ENCODE peak calls at places on chromosomes 2 and 18, in six cellular contexts. One of them, this sample, is unnamed.

GRCh38 chr2:182980115-182980514 is 58.1 kb downstream of the NCKAP1 start:
- DNase-seq in cardiac fibroblast: peak
- DNase-seq in uterus: no peak
- DNase-seq in RWPE1: peak
- DNase-seq in stomach: no peak
- DNase-seq in GM13977: peak
- DNase-seq in this sample: peak

GRCh38 chr2:12819098-12819465 is 102.3 kb downstream of the TRIB2 start:
- DNase-seq in RWPE1: peak
- DNase-seq in GM13977: no peak
- DNase-seq in stomach: peak
- DNase-seq in uterus: peak
- DNase-seq in cardiac fibroblast: peak
- DNase-seq in this sample: peak

GRCh38 chr2:151718247-151718646 is 16.0 kb downstream of the NEB start:
- DNase-seq in RWPE1: no peak
- DNase-seq in GM13977: no peak
- DNase-seq in uterus: no peak
- DNase-seq in stomach: no peak
- DNase-seq in cardiac fibroblast: no peak
- DNase-seq in this sample: no peak

GRCh38 chr2:240956935-240957655 is 41.3 kb upstream of the SNED1 start:
- DNase-seq in GM13977: no peak
- DNase-seq in stomach: peak
- DNase-seq in RWPE1: no peak
- DNase-seq in cardiac fibroblast: no peak
- DNase-seq in uterus: no peak
- DNase-seq in this sample: no peak

GRCh38 chr2:223580951-223581350 is 21.2 kb downstream of the SCG2 start:
- DNase-seq in RWPE1: peak
- DNase-seq in uterus: no peak
- DNase-seq in stomach: no peak
- DNase-seq in GM13977: no peak
- DNase-seq in cardiac fibroblast: peak
- DNase-seq in this sample: peak

GRCh38 chr18:12516049-12516677 is 108.4 kb downstream of the PRELID3A start:
- DNase-seq in cardiac fibroblast: peak
- DNase-seq in RWPE1: no peak
- DNase-seq in stomach: no peak
- DNase-seq in uterus: no peak
- DNase-seq in GM13977: no peak
- DNase-seq in this sample: no peak

GRCh38 chr18:371616-371998 is 103.8 kb upstream of the THOC1 start:
- DNase-seq in GM13977: no peak
- DNase-seq in stomach: no peak
- DNase-seq in RWPE1: no peak
- DNase-seq in cardiac fibroblast: no peak
- DNase-seq in uterus: no peak
- DNase-seq in this sample: no peak

GRCh38 chr2:38509322-38509946 is 93.3 kb downstream of the HNRNPLL start:
- DNase-seq in uterus: peak
- DNase-seq in GM13977: no peak
- DNase-seq in stomach: no peak
- DNase-seq in cardiac fibroblast: peak
- DNase-seq in RWPE1: peak
- DNase-seq in this sample: peak

GRCh38 chr2:37301408-37301807 is 23.2 kb downstream of the PRKD3 start:
- DNase-seq in GM13977: no peak
- DNase-seq in stomach: no peak
- DNase-seq in cardiac fibroblast: no peak
- DNase-seq in uterus: no peak
- DNase-seq in RWPE1: no peak
- DNase-seq in this sample: no peak

GRCh38 chr2:37389984-37390765 is 45.7 kb downstream of the QPCT start:
- DNase-seq in GM13977: peak
- DNase-seq in RWPE1: peak
- DNase-seq in stomach: no peak
- DNase-seq in cardiac fibroblast: peak
- DNase-seq in uterus: peak
- DNase-seq in this sample: peak

GRCh38 chr2:69565431-69565839 is 78.1 kb downstream of the AAK1 start:
- DNase-seq in stomach: peak
- DNase-seq in RWPE1: peak
- DNase-seq in uterus: peak
- DNase-seq in cardiac fibroblast: peak
- DNase-seq in GM13977: peak
- DNase-seq in this sample: peak

GRCh38 chr2:29063056-29063455 is 11.3 kb downstream of the PCARE start:
- DNase-seq in uterus: no peak
- DNase-seq in stomach: peak
- DNase-seq in cardiac fibroblast: no peak
- DNase-seq in RWPE1: no peak
- DNase-seq in GM13977: no peak
- DNase-seq in this sample: no peak

GRCh38 chr18:52541056-52541455 is 201.1 kb downstream of the DCC start:
- DNase-seq in cardiac fibroblast: no peak
- DNase-seq in uterus: no peak
- DNase-seq in RWPE1: no peak
- DNase-seq in stomach: no peak
- DNase-seq in GM13977: no peak
- DNase-seq in this sample: no peak

GRCh38 chr2:236575501-236575900 is 5.9 kb downstream of the ACKR3 start:
- DNase-seq in RWPE1: no peak
- DNase-seq in GM13977: no peak
- DNase-seq in cardiac fibroblast: no peak
- DNase-seq in stomach: no peak
- DNase-seq in uterus: no peak
- DNase-seq in this sample: no peak

GRCh38 chr2:29066989-29067605 is 7.2 kb downstream of the PCARE start:
- DNase-seq in GM13977: no peak
- DNase-seq in stomach: no peak
- DNase-seq in uterus: no peak
- DNase-seq in cardiac fibroblast: no peak
- DNase-seq in RWPE1: peak
- DNase-seq in this sample: peak

GRCh38 chr18:28088477-28088876 is 88.5 kb downstream of the CDH2 start:
- DNase-seq in cardiac fibroblast: no peak
- DNase-seq in stomach: no peak
- DNase-seq in RWPE1: no peak
- DNase-seq in uterus: no peak
- DNase-seq in GM13977: no peak
- DNase-seq in this sample: no peak

GRCh38 chr2:203934006-203934632 is 2.4 kb upstream of the ICOS start:
- DNase-seq in stomach: no peak
- DNase-seq in GM13977: no peak
- DNase-seq in RWPE1: no peak
- DNase-seq in uterus: no peak
- DNase-seq in cardiac fibroblast: no peak
- DNase-seq in this sample: no peak

GRCh38 chr2:111239107-111239506 is 118.4 kb downstream of the BCL2L11 start:
- DNase-seq in uterus: no peak
- DNase-seq in RWPE1: no peak
- DNase-seq in GM13977: peak
- DNase-seq in cardiac fibroblast: no peak
- DNase-seq in stomach: no peak
- DNase-seq in this sample: no peak

GRCh38 chr2:216339456-216340279 is 32.6 kb downstream of the MARCHF4 start:
- DNase-seq in GM13977: no peak
- DNase-seq in cardiac fibroblast: peak
- DNase-seq in RWPE1: peak
- DNase-seq in stomach: no peak
- DNase-seq in uterus: peak
- DNase-seq in this sample: peak

GRCh38 chr2:173054466-173054865 is 21.2 kb upstream of the MAP3K20 start:
- DNase-seq in RWPE1: no peak
- DNase-seq in GM13977: no peak
- DNase-seq in stomach: no peak
- DNase-seq in uterus: no peak
- DNase-seq in cardiac fibroblast: no peak
- DNase-seq in this sample: no peak

GRCh38 chr2:166417669-166418068 is 41.9 kb upstream of the SCN9A start:
- DNase-seq in stomach: no peak
- DNase-seq in cardiac fibroblast: peak
- DNase-seq in RWPE1: peak
- DNase-seq in GM13977: no peak
- DNase-seq in uterus: no peak
- DNase-seq in this sample: peak

DNA sequence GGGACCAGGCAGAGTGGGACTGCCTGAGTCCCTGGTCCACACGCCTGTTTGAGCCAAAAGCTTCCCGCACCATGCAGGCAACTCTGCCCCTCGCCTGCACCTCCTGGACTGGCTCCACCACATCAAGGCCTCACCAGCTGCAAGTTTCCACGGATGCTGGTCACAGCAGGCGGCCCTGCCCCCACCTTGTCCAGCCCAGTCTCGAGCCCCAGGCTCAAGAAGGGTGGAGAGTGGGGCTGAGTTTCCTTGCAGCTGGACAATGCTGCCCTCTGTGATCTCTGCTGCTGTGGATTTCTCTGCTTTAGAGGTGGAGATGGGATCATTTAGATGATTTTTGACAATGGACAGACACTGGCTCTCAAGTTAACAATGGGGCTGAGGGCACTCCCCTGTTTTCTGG is 74.9 kb downstream of the MTCL1 start:
- DNase-seq in GM13977: no peak
- DNase-seq in cardiac fibroblast: no peak
- DNase-seq in RWPE1: no peak
- DNase-seq in stomach: peak
- DNase-seq in uterus: no peak
- DNase-seq in this sample: no peak
- TF ChIP-seq CTCF in GM13977: no peak
- TF ChIP-seq CTCF in cardiac fibroblast: no peak
- TF ChIP-seq CTCF in RWPE1: no peak
- TF ChIP-seq CTCF in stomach: no peak
- TF ChIP-seq CTCF in uterus: no peak
- TF ChIP-seq CTCF in this sample: no peak

DNA sequence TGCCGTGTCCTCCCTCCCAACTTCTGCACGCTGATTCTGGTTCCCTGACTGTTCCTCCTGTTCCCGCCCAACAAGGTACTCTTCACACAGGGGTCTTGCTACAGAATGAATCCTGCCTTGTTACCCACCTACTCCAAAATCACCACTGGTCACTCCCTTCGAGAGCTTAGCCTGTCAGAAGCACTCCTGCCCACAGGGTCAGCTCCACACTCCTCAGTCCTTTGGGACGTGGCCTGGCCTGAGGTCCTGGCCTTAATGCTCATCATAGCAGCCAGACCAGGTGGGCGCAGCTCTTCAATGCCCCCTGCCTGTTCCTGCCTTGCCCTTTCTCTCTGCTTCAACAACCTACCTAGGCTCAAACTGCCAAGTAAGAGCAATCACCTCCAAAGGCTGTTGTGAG is 27.8 kb upstream of the ID2 start:
- DNase-seq in cardiac fibroblast: no peak
- DNase-seq in GM13977: no peak
- DNase-seq in stomach: no peak
- DNase-seq in uterus: no peak
- DNase-seq in RWPE1: no peak
- DNase-seq in this sample: no peak
- TF ChIP-seq CTCF in cardiac fibroblast: no peak
- TF ChIP-seq CTCF in GM13977: no peak
- TF ChIP-seq CTCF in stomach: no peak
- TF ChIP-seq CTCF in uterus: no peak
- TF ChIP-seq CTCF in RWPE1: no peak
- TF ChIP-seq CTCF in this sample: no peak

GRCh38 chr18:50586710-50587109 is 26.8 kb downstream of the MAPK4 start:
- DNase-seq in RWPE1: no peak
- DNase-seq in GM13977: no peak
- DNase-seq in stomach: no peak
- DNase-seq in cardiac fibroblast: no peak
- DNase-seq in uterus: no peak
- DNase-seq in this sample: peak
- TF ChIP-seq CTCF in RWPE1: peak
- TF ChIP-seq CTCF in GM13977: no peak
- TF ChIP-seq CTCF in stomach: no peak
- TF ChIP-seq CTCF in cardiac fibroblast: peak
- TF ChIP-seq CTCF in uterus: no peak
- TF ChIP-seq CTCF in this sample: peak

GRCh38 chr2:23544589-23545295 is 159.8 kb downstream of the KLHL29 start:
- DNase-seq in uterus: no peak
- DNase-seq in cardiac fibroblast: peak
- DNase-seq in RWPE1: no peak
- DNase-seq in GM13977: no peak
- DNase-seq in stomach: no peak
- DNase-seq in this sample: no peak

GRCh38 chr2:23546913-23547312 is 161.9 kb downstream of the KLHL29 start:
- DNase-seq in GM13977: no peak
- DNase-seq in RWPE1: no peak
- DNase-seq in stomach: no peak
- DNase-seq in uterus: no peak
- DNase-seq in cardiac fibroblast: no peak
- DNase-seq in this sample: no peak

GRCh38 chr2:23547725-23548124 is 162.7 kb downstream of the KLHL29 start:
- DNase-seq in stomach: no peak
- DNase-seq in RWPE1: no peak
- DNase-seq in cardiac fibroblast: no peak
- DNase-seq in uterus: no peak
- DNase-seq in GM13977: no peak
- DNase-seq in this sample: no peak

GRCh38 chr2:23545811-23546210 is 160.8 kb downstream of the KLHL29 start:
- DNase-seq in uterus: no peak
- DNase-seq in cardiac fibroblast: no peak
- DNase-seq in GM13977: no peak
- DNase-seq in stomach: no peak
- DNase-seq in RWPE1: no peak
- DNase-seq in this sample: no peak

GRCh38 chr2:23545391-23545790 is 160.4 kb downstream of the KLHL29 start:
- DNase-seq in GM13977: no peak
- DNase-seq in cardiac fibroblast: peak
- DNase-seq in uterus: no peak
- DNase-seq in RWPE1: peak
- DNase-seq in stomach: no peak
- DNase-seq in this sample: no peak
- TF ChIP-seq CTCF in GM13977: no peak
- TF ChIP-seq CTCF in cardiac fibroblast: no peak
- TF ChIP-seq CTCF in uterus: no peak
- TF ChIP-seq CTCF in RWPE1: no peak
- TF ChIP-seq CTCF in stomach: no peak
- TF ChIP-seq CTCF in this sample: no peak

DNA sequence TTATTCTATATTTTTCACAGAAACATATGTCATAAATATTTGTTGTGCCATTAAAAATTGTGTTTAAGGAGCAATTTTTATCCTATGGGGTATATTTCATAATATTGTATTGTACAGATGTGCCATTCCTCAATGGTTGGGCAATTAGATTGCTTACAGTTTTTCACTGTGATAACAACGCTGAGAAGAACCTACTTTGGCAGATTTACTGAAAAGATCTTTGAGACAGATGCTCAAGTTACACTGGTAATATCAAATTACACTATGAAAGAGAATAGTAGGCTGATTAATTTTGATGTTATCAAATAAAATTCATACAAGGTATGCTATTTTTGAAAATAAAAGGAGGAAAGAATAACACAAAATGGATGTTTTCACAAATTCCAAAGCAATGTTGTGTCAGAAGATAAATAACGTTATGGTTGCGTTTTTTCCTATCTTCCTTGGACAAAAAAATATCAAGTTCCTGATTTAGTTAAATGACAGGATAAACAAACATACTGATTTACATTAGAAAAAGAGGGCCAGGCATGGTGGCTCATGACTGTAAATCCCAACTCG is 335.1 kb upstream of the ZNF521 start:
- DNase-seq in RWPE1: no peak
- DNase-seq in stomach: no peak
- DNase-seq in GM13977: no peak
- DNase-seq in cardiac fibroblast: no peak
- DNase-seq in uterus: no peak
- DNase-seq in this sample: no peak
- TF ChIP-seq CTCF in RWPE1: no peak
- TF ChIP-seq CTCF in stomach: no peak
- TF ChIP-seq CTCF in GM13977: no peak
- TF ChIP-seq CTCF in cardiac fibroblast: no peak
- TF ChIP-seq CTCF in uterus: no peak
- TF ChIP-seq CTCF in this sample: no peak

This sample was measured in MCF 10A.